ENCODE peak calls at places on chromosome 13, in ten cellular contexts. Q, N, A, R, K, I, D, P, G and H are unnamed samples.

GRCh38 chr13:51523082-51523518 is 61.2 kb upstream of the WDFY2 start:
- DNase-seq in Q (no peak), N (peak; percentile 71), A (peak; percentile 65), R (no peak), K (no peak), I (no peak), D (no peak), P (peak; percentile 63), G (no peak), H (no peak)

GRCh38 chr13:108326318-108326717 is 56.8 kb downstream of the TNFSF13B start:
- DNase-seq in Q (peak; percentile 8), N (peak; percentile 2), A (no peak), R (no peak), K (peak; percentile 19), I (peak; percentile 38), D (peak; percentile 55), P (no peak), G (no peak), H (no peak)

GRCh38 chr13:69681722-69682121 is 425.9 kb upstream of the ATXN8OS start:
- DNase-seq in Q (no peak), N (no peak), A (no peak), R (no peak), K (no peak), I (no peak), D (no peak), P (no peak), G (no peak), H (no peak)

GRCh38 chr13:34412295-34412694 is 529.8 kb upstream of the NBEA start:
- DNase-seq in Q (no peak), N (no peak), A (no peak), R (no peak), K (no peak), I (no peak), D (no peak), P (no peak), G (no peak), H (no peak)

GRCh38 chr13:61084983-61085382 is 330.7 kb downstream of the PCDH20 start:
- DNase-seq in Q (no peak), N (peak; percentile 5), A (no peak), R (no peak), K (no peak), I (no peak), D (no peak), P (peak; percentile 26), G (no peak), H (no peak)

GRCh38 chr13:98273824-98274786 is 97.0 kb upstream of the RNF113B start:
- DNase-seq in Q (no peak), N (no peak), A (no peak), R (no peak), K (no peak), I (no peak), D (no peak), P (peak; percentile 37), G (no peak), H (no peak)

GRCh38 chr13:72258340-72258981 is 391.5 kb upstream of the DACH1 start:
- DNase-seq in Q (no peak), N (no peak), A (no peak), R (no peak), K (no peak), I (no peak), D (no peak), P (no peak), G (no peak), H (no peak)

GRCh38 chr13:71624641-71625040 is 242.4 kb downstream of the DACH1 start:
- DNase-seq in Q (no peak), N (no peak), A (no peak), R (no peak), K (no peak), I (no peak), D (no peak), P (no peak), G (no peak), H (no peak)

GRCh38 chr13:40672310-40673060 is 6.0 kb upstream of the FOXO1 start:
- DNase-seq in Q (no peak), N (peak; percentile 90), A (no peak), R (no peak), K (no peak), I (peak; percentile 53), D (no peak), P (peak; percentile 76), G (no peak), H (no peak)

GRCh38 chr13:45228002-45228401 is 27.2 kb upstream of the KCTD4 start:
- DNase-seq in Q (no peak), N (no peak), A (no peak), R (no peak), K (no peak), I (no peak), D (no peak), P (no peak), G (no peak), H (no peak)

GRCh38 chr13:41587490-41587889 is 130.1 kb downstream of the RGCC start:
- DNase-seq in Q (no peak), N (no peak), A (no peak), R (no peak), K (no peak), I (no peak), D (no peak), P (no peak), G (no peak), H (no peak)

GRCh38 chr13:67549331-67549730 is 319.2 kb upstream of the PCDH9 start:
- DNase-seq in Q (no peak), N (peak; percentile 63), A (no peak), R (no peak), K (no peak), I (no peak), D (no peak), P (peak; percentile 87), G (no peak), H (no peak)

DNA sequence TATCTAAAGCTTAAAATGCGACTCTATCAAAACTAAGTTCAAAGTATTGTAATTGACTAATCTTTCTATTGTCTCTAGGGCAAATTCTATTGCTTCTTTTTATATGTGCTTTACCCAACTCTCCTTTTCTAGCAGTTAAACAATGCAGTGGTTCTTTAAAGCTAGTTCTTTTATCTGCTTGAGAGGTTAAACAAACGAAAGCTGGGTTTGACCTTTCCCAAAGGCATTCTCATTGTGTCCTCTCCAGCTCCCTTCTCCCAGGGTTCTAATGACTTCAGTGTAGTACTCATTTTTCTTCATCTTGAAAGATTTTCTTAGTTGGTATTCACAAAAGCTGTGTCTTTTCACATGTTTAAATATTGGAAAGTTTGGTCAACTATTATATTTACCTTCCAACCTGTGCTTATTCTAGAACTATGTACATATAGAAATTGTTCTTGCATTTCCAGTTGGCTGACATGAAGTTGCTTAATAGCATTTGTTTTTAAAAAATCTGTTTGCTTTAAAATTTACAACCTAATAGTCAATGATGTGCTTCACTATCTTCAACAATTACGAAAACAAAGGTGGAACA is 1.5 kb downstream of the WASF3 start:
- DNase-seq in Q (no peak), N (no peak), A (no peak), R (no peak), K (no peak), I (peak; percentile 12), D (no peak), P (no peak), G (no peak), H (no peak)
- H3K4me3 ChIP-seq in Q (no peak overlapping the region), N (peak overlapping the region; percentile 55), A (peak overlapping the region; percentile 89), R (peak overlapping the region; percentile 60), K (no peak overlapping the region), I (peak overlapping the region; percentile 88), D (no peak overlapping the region), P (peak overlapping the region; percentile 53), G (peak overlapping the region; percentile 77), H (peak overlapping the region; percentile 59)

GRCh38 chr13:48840366-48840765 is 135.3 kb upstream of the FNDC3A start:
- DNase-seq in Q (no peak), N (no peak), A (no peak), R (no peak), K (no peak), I (no peak), D (no peak), P (no peak), G (no peak), H (no peak)

GRCh38 chr13:48844676-48845075 is 131.0 kb upstream of the FNDC3A start:
- DNase-seq in Q (no peak), N (no peak), A (no peak), R (no peak), K (no peak), I (no peak), D (no peak), P (no peak), G (no peak), H (no peak)

GRCh38 chr13:48842316-48842715 is 133.4 kb upstream of the FNDC3A start:
- DNase-seq in Q (no peak), N (no peak), A (no peak), R (no peak), K (no peak), I (no peak), D (no peak), P (no peak), G (no peak), H (no peak)

GRCh38 chr13:48839171-48839570 is 136.5 kb upstream of the FNDC3A start:
- DNase-seq in Q (no peak), N (no peak), A (no peak), R (no peak), K (no peak), I (no peak), D (no peak), P (no peak), G (no peak), H (no peak)

DNA sequence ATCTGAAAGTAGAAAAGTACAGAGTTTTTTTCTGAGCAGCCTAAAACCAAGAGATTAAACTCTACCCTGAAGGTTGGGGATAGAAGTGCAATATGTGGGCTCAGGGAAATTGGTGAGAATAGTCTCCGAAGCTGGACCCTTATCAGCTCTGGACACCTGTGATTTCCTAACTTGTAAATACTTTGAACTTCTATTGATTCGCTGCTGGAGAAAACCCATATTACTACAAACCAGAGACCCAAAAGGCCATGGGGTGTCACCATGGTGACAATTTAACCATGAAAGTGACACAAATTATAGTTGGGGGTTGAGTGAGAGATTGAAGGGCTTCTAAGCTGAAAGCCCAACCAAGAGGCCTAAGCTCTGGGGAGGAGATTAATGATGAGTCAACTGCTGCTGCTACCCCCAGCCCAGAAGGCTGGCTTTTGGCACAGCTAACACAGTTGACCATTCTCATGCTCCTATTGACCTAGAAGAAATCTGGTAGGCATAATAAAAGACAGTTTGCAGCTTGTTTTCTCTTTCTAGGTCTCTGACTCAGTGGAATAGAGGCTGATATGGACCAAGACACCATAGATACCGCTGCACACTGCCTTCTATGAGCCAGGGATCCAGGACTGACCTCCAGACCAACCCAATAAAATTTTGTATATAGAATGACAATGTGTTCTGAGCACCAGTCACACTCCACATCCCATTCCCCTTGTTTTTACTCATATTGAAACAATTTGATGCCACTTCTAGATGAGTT is 131.9 kb upstream of the FNDC3A start:
- DNase-seq in Q (no peak), N (no peak), A (no peak), R (no peak), K (no peak), I (no peak), D (no peak), P (no peak), G (no peak), H (no peak)
- TF ChIP-seq CTCF in Q (no peak), N (no peak), A (no peak), R (no peak), K (no peak), I (no peak), D (no peak), P (no peak), G (no peak), H (no peak)

GRCh38 chr13:25372275-25373081 is 704 bp downstream of the ATP8A2 start:
- DNase-seq in Q (no peak), N (no peak), A (no peak), R (no peak), K (no peak), I (peak; percentile 14), D (no peak), P (no peak), G (no peak), H (no peak)
- H3K4me3 ChIP-seq in Q (no peak overlapping the region), N (peak overlapping the region; percentile 19), A (peak overlapping the region; percentile 55), R (peak overlapping the region; percentile 33), K (peak overlapping the region; percentile 15), I (peak overlapping the region; percentile 39), D (no peak overlapping the region), P (no peak overlapping the region), G (peak overlapping the region; percentile 68), H (no peak overlapping the region)

GRCh38 chr13:37608750-37609339 is 10.3 kb upstream of the POSTN start:
- DNase-seq in Q (no peak), N (peak; percentile 16), A (no peak), R (no peak), K (no peak), I (no peak), D (no peak), P (no peak), G (no peak), H (no peak)
- TF ChIP-seq CTCF in Q (no peak), N (peak; percentile 47), A (peak; percentile 33), R (no peak), K (no peak), I (peak; percentile 64), D (no peak), P (no peak), G (no peak), H (no peak)